ENCODE peak calls at places on chromosomes 4 and X, in ten cellular contexts. R, Q, C, Y, O, U, N, L, M and J are unnamed samples.

GRCh38 chr4:129095811-129096454 is at the start of gene C4orf33:
- DNase-seq in M (peak; percentile 72), Q (peak; percentile 87), N (peak; percentile 40), Y (peak; percentile 26), O (no peak), L (peak; percentile 39), R (no peak), C (peak; percentile 65), U (peak; percentile 52), J (peak; percentile 66)

GRCh38 chr4:98491862-98492554 is 166.4 kb downstream of the TSPAN5 start:
- DNase-seq in C (no peak), M (no peak), Q (no peak), N (no peak), U (no peak), Y (no peak), O (no peak), L (no peak), R (no peak), J (no peak)

GRCh38 chrX:17397074-17397473 is 22.1 kb downstream of the NHS start:
- DNase-seq in R (no peak), Y (no peak), Q (no peak), L (no peak), C (no peak), M (no peak), U (no peak), O (no peak), N (no peak), J (no peak)

GRCh38 chrX:134752558-134752957 is 94.3 kb upstream of the PLAC1 start:
- DNase-seq in M (no peak), U (no peak), L (no peak), N (no peak), R (no peak), C (no peak), O (no peak), Q (no peak), Y (no peak), J (no peak)

GRCh38 chr4:76950846-76951321 is 1.3 kb downstream of the SEPTIN11 start:
- DNase-seq in Y (no peak), O (no peak), R (peak; percentile 44), U (no peak), N (no peak), C (no peak), L (no peak), Q (peak; percentile 48), M (peak; percentile 18), J (no peak)

GRCh38 chrX:24491741-24492140 is 26.7 kb downstream of the PDK3 start:
- DNase-seq in M (no peak), N (no peak), R (no peak), U (no peak), L (no peak), Q (no peak), Y (no peak), O (no peak), C (no peak), J (no peak)

GRCh38 chrX:79078114-79078513 is 66.4 kb upstream of the GPR174 start:
- DNase-seq in N (no peak), M (no peak), O (no peak), R (no peak), Y (no peak), C (no peak), Q (no peak), U (no peak), L (no peak), J (no peak)

GRCh38 chr4:1939664-1940509 is 68.7 kb downstream of the NSD2 start:
- DNase-seq in Y (no peak), Q (peak; percentile 83), L (no peak), R (no peak), M (no peak), U (no peak), O (no peak), C (no peak), N (no peak), J (no peak)

GRCh38 chr4:7646384-7647061 is 211.8 kb upstream of the PSAPL1 start:
- DNase-seq in M (no peak), Y (no peak), L (no peak), U (no peak), O (no peak), C (no peak), R (no peak), N (no peak), Q (no peak), J (no peak)

GRCh38 chr4:131974730-131975129 is 1174.4 kb upstream of the PCDH10 start:
- DNase-seq in C (no peak), U (no peak), R (no peak), O (no peak), M (no peak), Y (no peak), N (no peak), Q (no peak), L (no peak), J (no peak)

GRCh38 chrX:79096339-79096638 is 48.2 kb upstream of the GPR174 start:
- DNase-seq in C (no peak), Q (peak; percentile 1), M (no peak), R (no peak), N (no peak), O (no peak), U (no peak), L (no peak), Y (no peak), J (no peak)